ENCODE peak calls at places on chromosomes 13 and 19, in five cellular contexts. J, X, H, B and C are unnamed samples. For H3K9me3, the result is how much of the 10 kb centered on the place peaks cover.

GRCh38 chr19:45922281-45922680 is 7.7 kb upstream of the NANOS2 start:
- DNase-seq in J (no peak), X (no peak), H (no peak), B (no peak), C (no peak)

GRCh38 chr13:40121711-40122110 is 466.2 kb downstream of the COG6 start:
- DNase-seq in J (no peak), X (no peak), H (no peak), B (no peak), C (no peak)

GRCh38 chr13:54433511-54434206 is 1405.0 kb downstream of the OLFM4 start:
- DNase-seq in J (no peak), X (no peak), H (no peak), B (no peak), C (no peak)

GRCh38 chr13:68736961-68737360 is 1370.7 kb upstream of the ATXN8OS start:
- DNase-seq in J (no peak), X (no peak), H (no peak), B (no peak), C (no peak)

GRCh38 chr13:52048516-52048915 is 24.0 kb downstream of the UTP14C start:
- DNase-seq in J (peak), X (no peak), H (no peak), B (no peak), C (no peak)

GRCh38 chr13:92436927-92437326 is 789.7 kb upstream of the GPC6 start:
- DNase-seq in J (no peak), X (no peak), H (no peak), B (no peak), C (no peak)

GRCh38 chr19:6772028-6772865 is at the start of gene VAV1:
- DNase-seq in J (no peak), X (no peak), H (peak), B (peak), C (peak)

GRCh38 chr19:9914001-9914314 is 22.4 kb downstream of the OLFM2 start:
- DNase-seq in J (no peak), X (no peak), H (no peak), B (no peak), C (no peak)

GRCh38 chr13:93496985-93497673 is 270.5 kb downstream of the GPC6 start:
- DNase-seq in J (no peak), X (peak), H (no peak), B (no peak), C (no peak)

GRCh38 chr13:100508391-100508790 is 80.2 kb downstream of the GGACT start:
- DNase-seq in J (no peak), X (no peak), H (no peak), B (no peak), C (no peak)

GRCh38 chr13:20494656-20495055 is 31.0 kb downstream of the CRYL1 start:
- DNase-seq in J (no peak), X (no peak), H (no peak), B (no peak), C (no peak)

GRCh38 chr13:110352735-110353134 is 45.7 kb downstream of the COL4A2 start:
- DNase-seq in J (no peak), X (no peak), H (no peak), B (no peak), C (no peak)

GRCh38 chr19:45273532-45273877 is 22.4 kb downstream of the MARK4 start:
- DNase-seq in J (no peak), X (no peak), H (no peak), B (no peak), C (no peak)

GRCh38 chr13:110233181-110233641 is 73.7 kb downstream of the COL4A1 start:
- DNase-seq in J (peak), X (peak), H (no peak), B (peak), C (no peak)

GRCh38 chr13:32408999-32409313 is 19.0 kb downstream of the N4BP2L1 start:
- DNase-seq in J (no peak), X (no peak), H (no peak), B (no peak), C (no peak)

GRCh38 chr19:19418548-19419260 is 13.2 kb downstream of the GATAD2A start:
- DNase-seq in J (no peak), X (no peak), H (no peak), B (no peak), C (no peak)

GRCh38 chr13:82076421-82076820 is 1735.5 kb upstream of the SPRY2 start:
- DNase-seq in J (no peak), X (no peak), H (no peak), B (no peak), C (no peak)

GRCh38 chr13:42211704-42212103 is 60.2 kb upstream of the AKAP11 start:
- DNase-seq in J (peak), X (no peak), H (no peak), B (no peak), C (no peak)

GRCh38 chr19:8338835-8339234 is 4.2 kb downstream of the KANK3 start:
- DNase-seq in J (no peak), X (no peak), H (no peak), B (no peak), C (no peak)

GRCh38 chr13:78067290-78067689 is 148.7 kb upstream of the EDNRB start:
- DNase-seq in J (no peak), X (no peak), H (no peak), B (no peak), C (no peak)

GRCh38 chr13:32262619-32263018 is 52.5 kb downstream of the ZAR1L start:
- DNase-seq in J (no peak), X (no peak), H (no peak), B (no peak), C (no peak)

GRCh38 chr13:37505531-37505930 is 93.0 kb downstream of the POSTN start:
- DNase-seq in J (no peak), X (no peak), H (no peak), B (no peak), C (no peak)

GRCh38 chr19:1425102-1425842 is 12.9 kb upstream of the RPS15 start:
- DNase-seq in J (no peak), X (no peak), H (no peak), B (no peak), C (no peak)

GRCh38 chr19:5144545-5145179 is 175.7 kb downstream of the KDM4B start:
- DNase-seq in J (no peak), X (no peak), H (no peak), B (no peak), C (no peak)

GRCh38 chr19:5171711-5172110 is 168.9 kb downstream of the PTPRS start:
- DNase-seq in J (no peak), X (no peak), H (no peak), B (no peak), C (no peak)

GRCh38 chr19:47373246-47374240 is 24.4 kb downstream of the DHX34 start:
- DNase-seq in J (no peak), X (no peak), H (no peak), B (no peak), C (no peak)

GRCh38 chr13:49494645-49495044 is 1.1 kb upstream of the PHF11 start:
- DNase-seq in J (no peak), X (no peak), H (no peak), B (no peak), C (no peak)

GRCh38 chr19:4403005-4403761 is 743 bp downstream of the CHAF1A start:
- DNase-seq in J (no peak), X (no peak), H (no peak), B (no peak), C (no peak)

GRCh38 chr13:67408823-67409222 is 178.7 kb upstream of the PCDH9 start:
- DNase-seq in J (no peak), X (peak), H (no peak), B (no peak), C (no peak)

GRCh38 chr19:39223703-39224279 is 19.7 kb upstream of the SYCN start:
- DNase-seq in J (peak), X (peak), H (no peak), B (no peak), C (no peak)

GRCh38 chr19:51727349-51727880 is 3.6 kb upstream of the HAS1 start:
- DNase-seq in J (no peak), X (peak), H (no peak), B (no peak), C (no peak)

GRCh38 chr13:90867336-90867683 is 480.2 kb upstream of the MIR17HG start:
- DNase-seq in J (peak), X (peak), H (no peak), B (peak), C (no peak)

GRCh38 chr19:23415561-23416191 is 20.4 kb upstream of the ZNF91 start:
- DNase-seq in J (no peak), X (no peak), H (no peak), B (peak), C (no peak)

GRCh38 chr13:51714663-51715168 is 89.2 kb downstream of the DHRS12 start:
- DNase-seq in J (peak), X (peak), H (no peak), B (no peak), C (no peak)

GRCh38 chr13:102286326-102286725 is 115.5 kb downstream of the FGF14 start:
- DNase-seq in J (peak), X (peak), H (no peak), B (no peak), C (no peak)

GRCh38 chr13:42071667-42072419 is 23.4 kb downstream of the DGKH start:
- DNase-seq in J (peak), X (no peak), H (no peak), B (no peak), C (no peak)

GRCh38 chr13:41639955-41640780 is 182.8 kb downstream of the RGCC start:
- DNase-seq in J (no peak), X (no peak), H (no peak), B (no peak), C (no peak)

GRCh38 chr19:47494729-47495128 is 10.7 kb upstream of the KPTN start:
- DNase-seq in J (no peak), X (no peak), H (no peak), B (no peak), C (no peak)

DNA sequence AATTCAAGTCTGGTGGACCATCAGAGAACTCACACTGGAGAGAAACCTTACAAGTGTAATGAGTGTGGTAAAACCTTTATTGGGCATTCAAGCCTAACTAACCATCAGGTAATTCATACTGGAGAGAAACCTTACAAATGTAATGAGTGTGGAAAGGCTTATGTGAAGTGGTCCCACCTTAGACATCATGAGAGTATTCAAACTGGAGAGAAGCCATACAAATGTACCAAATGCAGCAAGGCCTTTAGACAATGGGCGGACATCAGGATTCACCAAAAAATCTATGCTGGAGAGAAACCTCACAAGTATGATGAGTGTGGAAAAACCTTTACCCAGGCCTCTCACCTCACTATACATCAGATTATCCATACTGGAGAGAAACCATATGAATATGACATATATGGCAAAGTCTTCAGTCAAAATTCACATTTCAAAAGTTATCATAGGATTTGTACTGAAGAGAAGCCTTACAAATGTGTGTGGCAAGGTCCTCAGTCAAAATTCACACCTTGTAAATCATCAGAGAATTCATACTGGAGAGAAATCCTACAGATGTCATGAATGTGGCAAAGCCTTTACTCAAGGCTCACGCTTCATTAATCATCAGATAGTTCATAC is 19.7 kb upstream of the ZNF665 start:
- DNase-seq in J (no peak), X (no peak), H (no peak), B (no peak), C (no peak)
- H3K9me3 ChIP-seq in J (half or more), X (half or more), H (half or more), B (half or more), C (under half)

DNA sequence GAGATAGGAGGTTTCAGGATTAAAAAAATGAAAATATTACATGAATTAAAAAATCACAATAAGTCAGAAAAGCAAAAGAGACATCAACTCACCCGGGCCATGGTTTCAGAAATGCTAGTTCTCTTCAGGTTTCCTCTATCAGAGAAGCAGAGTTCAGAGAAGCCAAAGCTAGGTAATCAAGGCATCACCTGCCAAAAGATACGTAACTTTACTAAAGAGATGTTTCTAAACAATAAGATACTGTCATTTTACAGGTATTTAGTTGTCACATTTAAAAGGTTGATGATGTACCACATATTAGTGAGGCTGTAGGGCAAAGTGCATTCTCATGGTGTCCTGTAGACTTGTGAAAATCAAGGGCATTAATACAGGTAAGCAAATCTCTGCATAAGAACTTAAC is 51.2 kb downstream of the ZNF45 start:
- DNase-seq in J (no peak), X (no peak), H (no peak), B (no peak), C (no peak)
- H3K9me3 ChIP-seq in J (under half), X (half or more), H (under half), B (half or more), C (under half)

GRCh38 chr13:45411631-45412030 is 6.5 kb downstream of the SLC25A30 start:
- DNase-seq in J (no peak), X (no peak), H (no peak), B (no peak), C (no peak)

GRCh38 chr13:45409993-45410392 is 8.2 kb downstream of the SLC25A30 start:
- DNase-seq in J (no peak), X (no peak), H (no peak), B (no peak), C (no peak)

GRCh38 chr13:45412274-45413049 is 5.7 kb downstream of the SLC25A30 start:
- DNase-seq in J (peak), X (no peak), H (no peak), B (no peak), C (no peak)

GRCh38 chr13:45410466-45410865 is 7.7 kb downstream of the SLC25A30 start:
- DNase-seq in J (no peak), X (no peak), H (no peak), B (no peak), C (no peak)

GRCh38 chr13:45411226-45411625 is 6.9 kb downstream of the SLC25A30 start:
- DNase-seq in J (no peak), X (no peak), H (no peak), B (no peak), C (no peak)
- H3K9me3 ChIP-seq in J (under half), X (under half), H (under half), B (under half), C (under half)

GRCh38 chr13:23518231-23518630 is 52.0 kb upstream of the TNFRSF19 start:
- DNase-seq in J (no peak), X (no peak), H (no peak), B (no peak), C (no peak)

GRCh38 chr13:23514076-23514475 is 56.1 kb upstream of the TNFRSF19 start:
- DNase-seq in J (no peak), X (no peak), H (no peak), B (no peak), C (no peak)

GRCh38 chr13:23516706-23517105 is 53.5 kb upstream of the TNFRSF19 start:
- DNase-seq in J (peak), X (peak), H (no peak), B (no peak), C (no peak)

GRCh38 chr13:23515116-23515515 is 55.1 kb upstream of the TNFRSF19 start:
- DNase-seq in J (no peak), X (no peak), H (no peak), B (no peak), C (no peak)

DNA sequence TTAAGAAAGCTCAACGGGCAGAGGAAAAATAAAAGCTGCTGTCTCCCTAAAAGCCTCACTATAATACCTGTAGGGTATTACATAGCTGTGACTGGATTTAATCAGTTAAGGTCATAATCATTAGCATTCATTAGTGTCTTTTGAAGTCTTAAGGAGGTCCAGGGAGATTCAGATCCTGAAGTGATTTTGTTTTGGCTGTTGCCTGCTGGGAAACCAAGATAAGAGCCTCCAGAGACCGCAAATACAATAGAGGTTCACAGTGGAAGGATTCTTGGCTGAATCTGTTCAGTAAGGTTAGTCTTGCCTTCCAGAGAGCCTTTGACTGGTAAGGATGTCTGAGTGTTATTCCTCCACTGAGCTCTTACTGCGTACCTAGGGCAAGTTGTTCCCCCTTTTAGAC is 54.0 kb upstream of the TNFRSF19 start:
- DNase-seq in J (no peak), X (no peak), H (no peak), B (no peak), C (no peak)
- H3K9me3 ChIP-seq in J (under half), X (under half), H (under half), B (under half), C (under half)

GRCh38 chr19:16940626-16941025 is 51.8 kb downstream of the F2RL3 start:
- DNase-seq in J (no peak), X (no peak), H (no peak), B (no peak), C (no peak)

GRCh38 chr19:16931306-16931705 is 42.5 kb downstream of the F2RL3 start:
- DNase-seq in J (no peak), X (no peak), H (no peak), B (no peak), C (no peak)

GRCh38 chr19:16938211-16938610 is 49.4 kb downstream of the F2RL3 start:
- DNase-seq in J (no peak), X (no peak), H (no peak), B (no peak), C (no peak)

GRCh38 chr19:16934489-16934888 is 45.7 kb downstream of the F2RL3 start:
- DNase-seq in J (no peak), X (no peak), H (no peak), B (no peak), C (no peak)

GRCh38 chr19:16936901-16937300 is 48.1 kb downstream of the F2RL3 start:
- DNase-seq in J (no peak), X (no peak), H (no peak), B (no peak), C (no peak)
- H3K9me3 ChIP-seq in J (under half), X (under half), H (under half), B (under half), C (under half)

GRCh38 chr19:20863176-20863575 is 59.9 kb upstream of the ZNF85 start:
- DNase-seq in J (no peak), X (no peak), H (no peak), B (no peak), C (no peak)
- H3K9me3 ChIP-seq in J (under half), X (under half), H (under half), B (half or more), C (under half)

GRCh38 chr13:106810069-106810468 is 242.1 kb upstream of the ARGLU1 start:
- DNase-seq in J (no peak), X (no peak), H (no peak), B (no peak), C (no peak)
- H3K9me3 ChIP-seq in J (under half), X (under half), H (under half), B (under half), C (under half)

GRCh38 chr19:35784401-35785086 is 9.2 kb downstream of the ARHGAP33 start:
- DNase-seq in J (no peak), X (no peak), H (no peak), B (no peak), C (no peak)
- H3K9me3 ChIP-seq in J (under half), X (under half), H (under half), B (under half), C (under half)